ENCODE peak calls at places on chromosomes 4 and X, in ten cellular contexts. A is foreskin fibroblast, D is fibroblast of lung, E is right lobe of liver, T is HFF-Myc, B is vagina, O is cardiac muscle cell, F is esophagus squamous epithelium, C is left ventricle myocardium inferior, R is H1. U is an unnamed sample.

GRCh38 chr4:47160095-47160494 is 128.7 kb downstream of the GABRB1 start:
- DNase-seq in A (no peak), D (peak; percentile 26), E (no peak), T (no peak), B (no peak), O (no peak), F (no peak), C (no peak), R (no peak), U (no peak)

GRCh38 chr4:41957634-41958033 is 22.4 kb downstream of the TMEM33 start:
- DNase-seq in A (no peak), D (no peak), E (no peak), T (no peak), B (no peak), O (peak; percentile 56), F (no peak), C (no peak), R (no peak), U (no peak)

GRCh38 chr4:126899382-126899801 is 733.4 kb upstream of the INTU start:
- DNase-seq in A (peak; percentile 87), D (peak; percentile 97), E (no peak), T (no peak), B (no peak), O (peak; percentile 5), F (no peak), C (peak; percentile 28), R (no peak), U (peak; percentile 83)

GRCh38 chr4:114476310-114476709 is 122.3 kb upstream of the UGT8 start:
- DNase-seq in A (no peak), D (no peak), E (no peak), T (no peak), B (no peak), O (no peak), F (no peak), C (no peak), R (no peak), U (no peak)

GRCh38 chr4:17238633-17239032 is 273.3 kb downstream of the QDPR start:
- DNase-seq in A (no peak), D (no peak), E (no peak), T (no peak), B (no peak), O (no peak), F (no peak), C (no peak), R (no peak), U (no peak)

GRCh38 chr4:127521463-127521862 is 111.3 kb upstream of the INTU start:
- DNase-seq in A (no peak), D (no peak), E (no peak), T (no peak), B (no peak), O (no peak), F (no peak), C (peak; percentile 27), R (no peak), U (no peak)

GRCh38 chr4:16788893-16789292 is 109.6 kb downstream of the LDB2 start:
- DNase-seq in A (no peak), D (no peak), E (no peak), T (no peak), B (no peak), O (no peak), F (no peak), C (no peak), R (no peak), U (no peak)

GRCh38 chr4:39883645-39884044 is 94.1 kb downstream of the PDS5A start:
- DNase-seq in A (no peak), D (peak; percentile 83), E (no peak), T (no peak), B (no peak), O (no peak), F (no peak), C (no peak), R (no peak), U (no peak)

GRCh38 chr4:57110635-57111546 is 706 bp upstream of the IGFBP7 start:
- DNase-seq in A (peak; percentile 49), D (peak; percentile 81), E (no peak), T (no peak), B (no peak), O (peak; percentile 33), F (no peak), C (peak; percentile 48), R (peak; percentile 56), U (peak; percentile 57)

GRCh38 chr4:100811046-100811445 is 293.2 kb upstream of the EMCN start:
- DNase-seq in A (no peak), D (no peak), E (no peak), T (no peak), B (no peak), O (no peak), F (no peak), C (no peak), R (no peak), U (no peak)

GRCh38 chr4:825969-826330 is at the start of gene CPLX1:
- DNase-seq in A (no peak), D (no peak), E (peak; percentile 42), T (no peak), B (no peak), O (peak; percentile 72), F (no peak), C (no peak), R (peak; percentile 62), U (no peak)

GRCh38 chr4:118265312-118266144 is 87.3 kb downstream of the PRSS12 start:
- DNase-seq in A (no peak), D (peak; percentile 23), E (peak; percentile 54), T (no peak), B (no peak), O (no peak), F (no peak), C (no peak), R (no peak), U (no peak)

GRCh38 chr4:103664676-103665075 is 55.1 kb downstream of the TACR3 start:
- DNase-seq in A (no peak), D (no peak), E (no peak), T (no peak), B (no peak), O (no peak), F (no peak), C (no peak), R (no peak), U (no peak)

GRCh38 chrX:155645180-155645579 is 32.4 kb upstream of the TMLHE start:
- DNase-seq in A (no peak), D (no peak), E (no peak), T (no peak), B (no peak), O (no peak), F (no peak), C (no peak), R (no peak), U (no peak)

GRCh38 chrX:2500091-2500680 is 590 bp downstream of the DHRSX start:
- DNase-seq in A (peak; percentile 46), D (peak; percentile 66), E (peak; percentile 63), T (no peak), B (no peak), O (peak; percentile 49), F (no peak), C (peak; percentile 34), R (peak; percentile 75), U (peak; percentile 15)

GRCh38 chr4:3302164-3302785 is 9.5 kb downstream of the RGS12 start:
- DNase-seq in A (no peak), D (peak; percentile 64), E (peak; percentile 69), T (no peak), B (no peak), O (no peak), F (no peak), C (no peak), R (no peak), U (no peak)
- H3K4me3 ChIP-seq in A (no peak overlapping the region), D (no peak overlapping the region), E (no peak overlapping the region), T (no peak overlapping the region), B (no peak overlapping the region), O (no peak overlapping the region), F (no peak overlapping the region), C (no peak overlapping the region), R (no peak overlapping the region), U (no peak overlapping the region)

GRCh38 chrX:44308869-44309268 is 34.6 kb downstream of the EFHC2 start:
- DNase-seq in A (no peak), D (no peak), E (no peak), T (no peak), B (no peak), O (no peak), F (no peak), C (no peak), R (no peak), U (no peak)
- H3K4me3 ChIP-seq in A (no peak overlapping the region), D (no peak overlapping the region), E (no peak overlapping the region), T (no peak overlapping the region), B (no peak overlapping the region), O (no peak overlapping the region), F (no peak overlapping the region), C (no peak overlapping the region), R (no peak overlapping the region), U (no peak overlapping the region)

GRCh38 chrX:133984857-133985163 is 584 bp downstream of the GPC3 start:
- DNase-seq in A (no peak), D (no peak), E (no peak), T (no peak), B (no peak), O (no peak), F (no peak), C (no peak), R (no peak), U (no peak)
- H3K4me3 ChIP-seq in A (peak overlapping the region; percentile 47), D (peak overlapping the region; percentile 38), E (no peak overlapping the region), T (no peak overlapping the region), B (peak overlapping the region; percentile 42), O (peak overlapping the region; percentile 45), F (peak overlapping the region; percentile 43), C (peak overlapping the region; percentile 55), R (peak overlapping the region; percentile 54), U (no peak overlapping the region)

DNA sequence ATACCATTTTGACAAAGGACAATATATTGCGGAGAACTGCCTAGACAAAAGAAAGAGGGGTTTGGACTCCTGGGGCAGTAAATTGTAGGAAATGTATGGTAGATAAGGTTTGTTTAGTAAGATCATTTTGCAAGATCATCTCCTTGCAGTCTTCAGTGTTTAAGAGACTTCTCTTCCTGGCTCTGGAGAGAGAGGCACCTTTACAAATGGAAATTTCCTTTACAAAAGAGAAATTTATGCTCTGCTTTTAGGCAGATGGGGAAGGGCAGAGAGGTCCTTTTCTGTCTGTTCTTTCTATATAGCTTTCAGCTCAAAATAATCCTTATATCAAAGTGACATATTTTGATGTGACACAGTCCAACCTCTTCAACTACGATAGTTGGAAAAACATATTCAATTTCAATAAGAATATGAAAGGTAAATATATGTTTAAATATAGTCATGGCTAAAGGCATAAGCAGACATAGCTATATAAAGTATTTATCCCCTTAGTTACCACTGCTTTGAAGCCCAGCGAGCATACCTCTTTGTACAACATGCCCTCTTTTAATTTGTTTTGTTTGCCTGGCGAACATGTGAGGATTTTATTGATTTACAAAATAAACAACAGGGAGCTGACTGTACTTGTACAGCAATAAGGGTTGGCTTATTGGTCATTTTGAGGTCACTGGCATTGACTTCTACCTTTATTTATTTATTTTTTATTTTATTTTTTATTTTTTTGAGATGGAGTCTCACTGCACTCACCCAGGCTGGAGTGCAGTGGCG is 65.2 kb downstream of the TRIM2 start:
- DNase-seq in A (no peak), D (no peak), E (no peak), T (no peak), B (no peak), O (no peak), F (no peak), C (no peak), R (no peak), U (no peak)
- H3K4me3 ChIP-seq in A (no peak overlapping the region), D (no peak overlapping the region), E (no peak overlapping the region), T (no peak overlapping the region), B (no peak overlapping the region), O (no peak overlapping the region), F (no peak overlapping the region), C (no peak overlapping the region), R (no peak overlapping the region), U (no peak overlapping the region)

GRCh38 chr4:20185103-20185502 is 66.6 kb upstream of the SLIT2 start:
- DNase-seq in A (no peak), D (no peak), E (no peak), T (no peak), B (no peak), O (no peak), F (no peak), C (no peak), R (no peak), U (no peak)
- H3K4me3 ChIP-seq in A (no peak overlapping the region), D (no peak overlapping the region), E (no peak overlapping the region), T (no peak overlapping the region), B (no peak overlapping the region), O (no peak overlapping the region), F (no peak overlapping the region), C (no peak overlapping the region), R (no peak overlapping the region), U (no peak overlapping the region)

U was measured in skeletal muscle cell.